ENCODE peak calls at places on chromosomes 5 and 9, in nine cellular contexts. C is neural progenitor cell, L is GM23338, K is GM12878, S is GM23248, E is hepatocyte, V is HepG2, Z is IMR-90, G is OCI-LY7. I is an unnamed sample. For H3K4me1, the result is how much of the 10 kb centered on the place peaks cover.

GRCh38 chr5:90113108-90113507 is 296.4 kb downstream of the CETN3 start:
- DNase-seq in C (no peak), L (peak), K (no peak), S (no peak), E (no peak), V (no peak), Z (no peak), G (no peak), I (no peak)

GRCh38 chr5:151892393-151892792 is 32.3 kb downstream of the GLRA1 start:
- DNase-seq in C (no peak), L (no peak), K (no peak), S (no peak), E (no peak), V (no peak), Z (no peak), G (no peak), I (no peak)

GRCh38 chr5:26881901-26882300 is 156.5 kb downstream of the CDH9 start:
- DNase-seq in C (no peak), L (no peak), K (no peak), S (no peak), E (no peak), V (no peak), Z (no peak), G (no peak), I (no peak)

GRCh38 chr5:176438959-176439757 is 9.0 kb upstream of the FAF2 start:
- DNase-seq in C (no peak), L (no peak), K (no peak), S (peak), E (no peak), V (peak), Z (peak), G (no peak), I (peak)

GRCh38 chr9:18385676-18386075 is 88.3 kb upstream of the ADAMTSL1 start:
- DNase-seq in C (no peak), L (no peak), K (no peak), S (peak), E (no peak), V (no peak), Z (peak), G (no peak), I (no peak)

GRCh38 chr5:38515648-38516047 is 40.8 kb downstream of the LIFR start:
- DNase-seq in C (peak), L (no peak), K (no peak), S (peak), E (peak), V (peak), Z (peak), G (no peak), I (peak)

GRCh38 chr5:10635257-10635860 is 71.5 kb downstream of the ANKRD33B start:
- DNase-seq in C (no peak), L (no peak), K (peak), S (peak), E (no peak), V (no peak), Z (peak), G (peak), I (peak)

GRCh38 chr9:112555091-112555643 is 68.5 kb downstream of the KIAA1958 start:
- DNase-seq in C (no peak), L (no peak), K (no peak), S (no peak), E (no peak), V (no peak), Z (no peak), G (no peak), I (no peak)

GRCh38 chr9:110173322-110173642 is 34.7 kb downstream of the C9orf152 start:
- DNase-seq in C (no peak), L (peak), K (no peak), S (no peak), E (no peak), V (no peak), Z (no peak), G (no peak), I (no peak)

GRCh38 chr5:163773181-163773580 is 267.8 kb downstream of the MAT2B start:
- DNase-seq in C (no peak), L (no peak), K (no peak), S (no peak), E (no peak), V (no peak), Z (no peak), G (no peak), I (no peak)

GRCh38 chr5:61245486-61245885 is 83.2 kb upstream of the SMIM15 start:
- DNase-seq in C (no peak), L (no peak), K (no peak), S (peak), E (no peak), V (no peak), Z (peak), G (no peak), I (peak)

GRCh38 chr9:134064711-134065110 is 3.1 kb downstream of the BRD3 start:
- DNase-seq in C (peak), L (peak), K (no peak), S (no peak), E (no peak), V (no peak), Z (no peak), G (no peak), I (no peak)

GRCh38 chr9:16484744-16485143 is 385.7 kb downstream of the BNC2 start:
- DNase-seq in C (no peak), L (no peak), K (no peak), S (no peak), E (no peak), V (no peak), Z (peak), G (no peak), I (peak)

GRCh38 chr9:120905794-120906248 is 20.8 kb downstream of the TRAF1 start:
- DNase-seq in C (no peak), L (no peak), K (no peak), S (no peak), E (no peak), V (no peak), Z (no peak), G (peak), I (no peak)

GRCh38 chr9:133869674-133870419 is 122.3 kb downstream of the VAV2 start:
- DNase-seq in C (no peak), L (no peak), K (no peak), S (no peak), E (peak), V (no peak), Z (no peak), G (no peak), I (no peak)

GRCh38 chr5:128014578-128014977 is 69.0 kb upstream of the SLC12A2 start:
- DNase-seq in C (no peak), L (no peak), K (no peak), S (no peak), E (no peak), V (no peak), Z (no peak), G (no peak), I (no peak)

GRCh38 chr9:91032056-91032455 is 230.4 kb downstream of the SYK start:
- DNase-seq in C (no peak), L (no peak), K (no peak), S (no peak), E (no peak), V (no peak), Z (no peak), G (no peak), I (no peak)

GRCh38 chr5:109989161-109989560 is 299.4 kb downstream of the MAN2A1 start:
- DNase-seq in C (no peak), L (no peak), K (no peak), S (no peak), E (no peak), V (peak), Z (no peak), G (no peak), I (no peak)

GRCh38 chr9:79193001-79193400 is 378.8 kb upstream of the TLE4 start:
- DNase-seq in C (no peak), L (no peak), K (no peak), S (peak), E (no peak), V (no peak), Z (peak), G (no peak), I (peak)

GRCh38 chr5:127892467-127893207 is 189.4 kb downstream of the CCDC192 start:
- DNase-seq in C (no peak), L (no peak), K (no peak), S (peak), E (no peak), V (peak), Z (peak), G (no peak), I (peak)

GRCh38 chr9:134413890-134414731 is 87.9 kb downstream of the RXRA start:
- DNase-seq in C (no peak), L (no peak), K (no peak), S (peak), E (peak), V (no peak), Z (peak), G (no peak), I (peak)

GRCh38 chr5:136311999-136312398 is 53.3 kb downstream of the TRPC7 start:
- DNase-seq in C (no peak), L (peak), K (no peak), S (no peak), E (no peak), V (no peak), Z (no peak), G (no peak), I (no peak)

GRCh38 chr5:371811-372555 is 50.5 kb downstream of the AHRR start:
- DNase-seq in C (no peak), L (no peak), K (no peak), S (peak), E (no peak), V (no peak), Z (no peak), G (no peak), I (no peak)

GRCh38 chr9:2116073-2116472 is 100.9 kb downstream of the SMARCA2 start:
- DNase-seq in C (peak), L (peak), K (no peak), S (peak), E (peak), V (peak), Z (no peak), G (peak), I (peak)

GRCh38 chr9:112012026-112012902 is 115.7 kb downstream of the UGCG start:
- DNase-seq in C (no peak), L (no peak), K (peak), S (peak), E (peak), V (peak), Z (peak), G (peak), I (peak)

GRCh38 chr5:68289576-68289975 is 74.0 kb downstream of the PIK3R1 start:
- DNase-seq in C (no peak), L (no peak), K (no peak), S (peak), E (no peak), V (no peak), Z (no peak), G (no peak), I (no peak)

GRCh38 chr5:3116366-3116765 is 364.9 kb upstream of the IRX2 start:
- DNase-seq in C (no peak), L (no peak), K (no peak), S (no peak), E (no peak), V (no peak), Z (no peak), G (no peak), I (no peak)

GRCh38 chr5:72509401-72509800 is 2.2 kb upstream of the ZNF366 start:
- DNase-seq in C (no peak), L (no peak), K (no peak), S (peak), E (no peak), V (no peak), Z (no peak), G (no peak), I (no peak)

GRCh38 chr5:52831776-52832511 is 44.2 kb downstream of the ITGA1 start:
- DNase-seq in C (no peak), L (no peak), K (no peak), S (peak), E (no peak), V (no peak), Z (peak), G (no peak), I (no peak)

GRCh38 chr9:125843646-125844045 is 96.5 kb downstream of the PBX3 start:
- DNase-seq in C (peak), L (peak), K (no peak), S (no peak), E (no peak), V (no peak), Z (peak), G (no peak), I (peak)

GRCh38 chr5:20833081-20833627 is 845.2 kb upstream of the CDH18 start:
- DNase-seq in C (no peak), L (peak), K (no peak), S (no peak), E (no peak), V (peak), Z (no peak), G (no peak), I (no peak)

GRCh38 chr5:59007460-59008063 is 424.7 kb downstream of the RAB3C start:
- DNase-seq in C (peak), L (peak), K (no peak), S (peak), E (no peak), V (no peak), Z (peak), G (peak), I (peak)
- H3K4me1 ChIP-seq in C (under half), L (under half), K (under half), S (under half), E (under half), V (under half), Z (under half), G (under half), I (under half)

GRCh38 chr9:87497080-87497603 is 525 bp upstream of the DAPK1 start:
- DNase-seq in C (peak), L (peak), K (no peak), S (no peak), E (no peak), V (no peak), Z (no peak), G (no peak), I (no peak)
- H2AFZ ChIP-seq in C (peak), L (peak), K (peak), S (peak), E (peak), V (peak), Z (no peak), G (no peak), I (no peak)

GRCh38 chr5:143065996-143066522 is 295.9 kb downstream of the ARHGAP26 start:
- DNase-seq in C (no peak), L (no peak), K (no peak), S (no peak), E (no peak), V (no peak), Z (no peak), G (no peak), I (no peak)

GRCh38 chr5:143064661-143065060 is 294.5 kb downstream of the ARHGAP26 start:
- DNase-seq in C (no peak), L (no peak), K (no peak), S (peak), E (no peak), V (no peak), Z (no peak), G (no peak), I (no peak)

GRCh38 chr5:143064207-143064606 is 294.0 kb downstream of the ARHGAP26 start:
- DNase-seq in C (no peak), L (no peak), K (no peak), S (peak), E (no peak), V (no peak), Z (peak), G (no peak), I (peak)

GRCh38 chr5:143066556-143067281 is 296.5 kb downstream of the ARHGAP26 start:
- DNase-seq in C (no peak), L (no peak), K (peak), S (peak), E (no peak), V (no peak), Z (no peak), G (peak), I (peak)

DNA sequence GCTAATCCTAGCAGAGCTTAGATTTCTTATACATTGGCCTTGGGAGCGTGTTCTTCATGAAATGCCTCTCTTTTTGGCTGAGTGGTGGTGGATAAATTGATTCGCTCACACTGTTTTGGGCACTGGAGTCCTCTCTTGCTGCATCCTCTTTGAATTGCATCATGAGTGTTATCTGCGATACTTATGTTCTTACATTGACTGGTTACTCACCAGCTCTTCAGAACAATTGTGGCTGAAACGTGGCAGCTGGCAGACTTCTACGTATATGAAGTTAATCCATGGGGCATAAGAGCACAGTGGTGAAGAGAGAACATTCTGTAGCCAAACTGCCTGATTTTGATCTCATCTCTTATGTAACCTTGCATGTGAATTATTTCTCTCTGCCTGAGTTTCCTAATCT is 295.0 kb downstream of the ARHGAP26 start:
- DNase-seq in C (no peak), L (no peak), K (no peak), S (peak), E (no peak), V (no peak), Z (peak), G (no peak), I (peak)
- H3K4me1 ChIP-seq in C (under half), L (under half), K (under half), S (half or more), E (under half), V (under half), Z (under half), G (under half), I (half or more)

DNA sequence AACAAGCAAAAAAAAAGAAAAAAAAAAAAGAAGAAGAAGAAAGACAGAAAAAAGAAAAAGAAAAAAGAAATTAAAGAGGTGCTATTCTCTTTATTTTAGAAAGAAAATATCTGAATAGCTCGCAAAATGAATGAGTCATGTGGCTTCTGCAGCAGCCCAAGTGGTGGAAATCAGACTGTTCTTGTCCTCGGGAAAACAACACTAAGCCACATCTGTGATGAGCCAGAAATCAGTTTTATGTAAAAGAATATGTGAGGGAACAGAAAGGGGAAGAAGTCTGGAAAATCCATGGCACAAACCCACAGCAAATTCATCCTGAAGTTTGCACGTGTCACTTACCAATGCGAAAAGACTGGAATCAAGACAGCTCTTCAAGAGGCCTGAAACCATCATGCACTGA is 118.7 kb upstream of the GAS1 start:
- DNase-seq in C (no peak), L (no peak), K (no peak), S (peak), E (no peak), V (no peak), Z (no peak), G (no peak), I (no peak)
- H2AFZ ChIP-seq in C (no peak), L (no peak), K (no peak), S (peak), E (no peak), V (no peak), Z (no peak), G (no peak), I (no peak)

DNA sequence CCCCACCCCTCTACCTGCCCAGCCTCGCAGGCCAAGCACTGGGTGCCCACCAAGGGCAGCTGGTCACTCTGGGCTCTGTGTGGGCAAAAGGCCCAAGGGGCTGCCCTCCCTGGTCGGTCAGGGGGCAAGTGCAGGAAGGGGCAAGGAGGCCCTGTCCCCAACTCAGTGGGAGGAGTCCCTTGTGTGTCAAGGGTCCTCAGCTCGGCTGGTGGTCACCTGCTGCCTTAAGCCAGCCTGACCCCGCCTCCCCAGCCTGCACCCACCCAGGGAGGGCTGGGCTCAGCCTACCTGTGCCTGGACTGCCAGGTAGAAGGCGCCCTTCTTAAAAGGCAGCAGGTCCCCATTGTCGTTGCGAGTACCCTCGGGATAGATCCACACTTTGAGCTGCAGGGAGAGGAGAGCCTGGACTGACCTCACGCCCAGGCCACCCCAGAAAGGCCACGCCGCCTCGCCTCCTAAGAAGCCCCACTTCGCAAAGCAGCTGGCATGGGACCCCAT is 10.9 kb downstream of the AGPAT2 start:
- DNase-seq in C (no peak), L (no peak), K (no peak), S (no peak), E (no peak), V (no peak), Z (no peak), G (no peak), I (no peak)
- H3K4me1 ChIP-seq in C (under half), L (under half), K (under half), S (under half), E (under half), V (half or more), Z (under half), G (under half), I (under half)

GRCh38 chr9:86944974-86945867 is 2.1 kb downstream of the GAS1 start:
- DNase-seq in C (peak), L (peak), K (no peak), S (peak), E (peak), V (no peak), Z (peak), G (no peak), I (no peak)
- H2AFZ ChIP-seq in C (no peak), L (peak), K (no peak), S (peak), E (no peak), V (no peak), Z (peak), G (no peak), I (peak)

GRCh38 chr5:179618923-179619554 is 4.4 kb downstream of the HNRNPH1 start:
- DNase-seq in C (no peak), L (no peak), K (no peak), S (no peak), E (no peak), V (no peak), Z (no peak), G (no peak), I (no peak)
- H3K4me1 ChIP-seq in C (under half), L (under half), K (under half), S (under half), E (under half), V (half or more), Z (under half), G (under half), I (under half)

GRCh38 chr5:88692979-88693932 is 189.7 kb downstream of the MEF2C start:
- DNase-seq in C (no peak), L (peak), K (no peak), S (no peak), E (no peak), V (no peak), Z (no peak), G (no peak), I (no peak)
- H2AFZ ChIP-seq in C (no peak), L (peak), K (no peak), S (no peak), E (no peak), V (no peak), Z (no peak), G (no peak), I (no peak)

GRCh38 chr9:96487949-96488348 is 38.0 kb downstream of the HABP4 start:
- DNase-seq in C (no peak), L (no peak), K (no peak), S (peak), E (no peak), V (no peak), Z (no peak), G (no peak), I (peak)
- H3K4me1 ChIP-seq in C (under half), L (under half), K (under half), S (under half), E (under half), V (half or more), Z (under half), G (under half), I (under half)

GRCh38 chr5:139775872-139776271 is 19.7 kb upstream of the PSD2 start:
- DNase-seq in C (no peak), L (no peak), K (no peak), S (no peak), E (no peak), V (no peak), Z (no peak), G (no peak), I (no peak)

GRCh38 chr5:139776856-139777255 is 18.8 kb upstream of the PSD2 start:
- DNase-seq in C (no peak), L (no peak), K (no peak), S (no peak), E (no peak), V (no peak), Z (no peak), G (no peak), I (no peak)

GRCh38 chr5:139772392-139772791 is 23.2 kb upstream of the PSD2 start:
- DNase-seq in C (no peak), L (no peak), K (no peak), S (no peak), E (no peak), V (no peak), Z (no peak), G (no peak), I (no peak)

GRCh38 chr5:139772927-139773690 is 22.5 kb upstream of the PSD2 start:
- DNase-seq in C (no peak), L (no peak), K (no peak), S (no peak), E (no peak), V (no peak), Z (no peak), G (no peak), I (no peak)

GRCh38 chr5:139774980-139775654 is 20.5 kb upstream of the PSD2 start:
- DNase-seq in C (peak), L (peak), K (no peak), S (peak), E (peak), V (peak), Z (peak), G (peak), I (peak)
- H2AFZ ChIP-seq in C (no peak), L (peak), K (no peak), S (no peak), E (no peak), V (no peak), Z (peak), G (no peak), I (no peak)

I was measured in fibroblast of lung.